ENCODE peak calls at places on chromosome 7, in nine cellular contexts. One of them, this sample, is unnamed.

GRCh38 chr7:130943336-130943901 is 209.4 kb upstream of the KLF14 start:
- DNase-seq in AG04449: peak
- DNase-seq in fibroblast of the aortic adventitia: peak
- DNase-seq in AG04450: peak
- DNase-seq in psoas muscle: no peak
- DNase-seq in Caco-2: no peak
- DNase-seq in brain microvascular endothelial cell: peak
- DNase-seq in upper lobe of right lung: no peak
- DNase-seq in ovary: no peak
- DNase-seq in this sample: peak

GRCh38 chr7:113087278-113087998 is 811 bp upstream of the GPR85 start:
- DNase-seq in AG04449: peak
- DNase-seq in upper lobe of right lung: no peak
- DNase-seq in AG04450: peak
- DNase-seq in ovary: no peak
- DNase-seq in Caco-2: no peak
- DNase-seq in psoas muscle: no peak
- DNase-seq in fibroblast of the aortic adventitia: peak
- DNase-seq in brain microvascular endothelial cell: peak
- DNase-seq in this sample: peak

GRCh38 chr7:105854516-105854915 is 21.9 kb downstream of the ATXN7L1 start:
- DNase-seq in AG04449: no peak
- DNase-seq in ovary: no peak
- DNase-seq in AG04450: no peak
- DNase-seq in brain microvascular endothelial cell: no peak
- DNase-seq in upper lobe of right lung: no peak
- DNase-seq in psoas muscle: no peak
- DNase-seq in Caco-2: no peak
- DNase-seq in fibroblast of the aortic adventitia: no peak
- DNase-seq in this sample: no peak

GRCh38 chr7:25369794-25370193 is 141.5 kb upstream of the NPVF start:
- DNase-seq in Caco-2: no peak
- DNase-seq in psoas muscle: peak
- DNase-seq in upper lobe of right lung: no peak
- DNase-seq in brain microvascular endothelial cell: no peak
- DNase-seq in fibroblast of the aortic adventitia: no peak
- DNase-seq in AG04450: no peak
- DNase-seq in AG04449: no peak
- DNase-seq in ovary: peak
- DNase-seq in this sample: no peak

GRCh38 chr7:76216683-76217082 is 15.0 kb downstream of the SRRM3 start:
- DNase-seq in AG04450: no peak
- DNase-seq in brain microvascular endothelial cell: no peak
- DNase-seq in AG04449: no peak
- DNase-seq in Caco-2: no peak
- DNase-seq in ovary: no peak
- DNase-seq in psoas muscle: no peak
- DNase-seq in fibroblast of the aortic adventitia: no peak
- DNase-seq in upper lobe of right lung: no peak
- DNase-seq in this sample: no peak

GRCh38 chr7:14717711-14718304 is 184.7 kb downstream of the DGKB start:
- DNase-seq in upper lobe of right lung: no peak
- DNase-seq in fibroblast of the aortic adventitia: peak
- DNase-seq in Caco-2: no peak
- DNase-seq in AG04450: no peak
- DNase-seq in AG04449: peak
- DNase-seq in brain microvascular endothelial cell: no peak
- DNase-seq in ovary: no peak
- DNase-seq in psoas muscle: no peak
- DNase-seq in this sample: peak

GRCh38 chr7:96321041-96321669 is 743 bp downstream of the SLC25A13 start:
- DNase-seq in upper lobe of right lung: peak
- DNase-seq in AG04449: no peak
- DNase-seq in psoas muscle: peak
- DNase-seq in ovary: peak
- DNase-seq in Caco-2: peak
- DNase-seq in fibroblast of the aortic adventitia: peak
- DNase-seq in brain microvascular endothelial cell: peak
- DNase-seq in AG04450: peak
- DNase-seq in this sample: peak

GRCh38 chr7:117875566-117875965 is 2.3 kb upstream of the CTTNBP2 start:
- DNase-seq in AG04450: no peak
- DNase-seq in Caco-2: peak
- DNase-seq in fibroblast of the aortic adventitia: no peak
- DNase-seq in AG04449: no peak
- DNase-seq in ovary: no peak
- DNase-seq in upper lobe of right lung: no peak
- DNase-seq in brain microvascular endothelial cell: peak
- DNase-seq in psoas muscle: no peak
- DNase-seq in this sample: peak

GRCh38 chr7:1159933-1160664 is at the start of gene ZFAND2A:
- DNase-seq in psoas muscle: peak
- DNase-seq in AG04449: peak
- DNase-seq in fibroblast of the aortic adventitia: peak
- DNase-seq in AG04450: peak
- DNase-seq in ovary: peak
- DNase-seq in Caco-2: peak
- DNase-seq in brain microvascular endothelial cell: peak
- DNase-seq in upper lobe of right lung: peak
- DNase-seq in this sample: peak

GRCh38 chr7:1154172-1154739 is 5.7 kb downstream of the ZFAND2A start:
- DNase-seq in AG04450: no peak
- DNase-seq in brain microvascular endothelial cell: no peak
- DNase-seq in AG04449: no peak
- DNase-seq in fibroblast of the aortic adventitia: no peak
- DNase-seq in psoas muscle: peak
- DNase-seq in upper lobe of right lung: no peak
- DNase-seq in Caco-2: no peak
- DNase-seq in ovary: no peak
- DNase-seq in this sample: no peak

GRCh38 chr7:1160665-1161010 is 642 bp upstream of the ZFAND2A start:
- DNase-seq in psoas muscle: peak
- DNase-seq in fibroblast of the aortic adventitia: peak
- DNase-seq in AG04450: no peak
- DNase-seq in brain microvascular endothelial cell: no peak
- DNase-seq in upper lobe of right lung: no peak
- DNase-seq in AG04449: no peak
- DNase-seq in Caco-2: no peak
- DNase-seq in ovary: no peak
- DNase-seq in this sample: no peak

GRCh38 chr7:1158203-1159126 is 1.5 kb downstream of the ZFAND2A start:
- DNase-seq in brain microvascular endothelial cell: no peak
- DNase-seq in psoas muscle: no peak
- DNase-seq in upper lobe of right lung: no peak
- DNase-seq in AG04449: no peak
- DNase-seq in ovary: no peak
- DNase-seq in AG04450: no peak
- DNase-seq in Caco-2: no peak
- DNase-seq in fibroblast of the aortic adventitia: no peak
- DNase-seq in this sample: no peak

DNA sequence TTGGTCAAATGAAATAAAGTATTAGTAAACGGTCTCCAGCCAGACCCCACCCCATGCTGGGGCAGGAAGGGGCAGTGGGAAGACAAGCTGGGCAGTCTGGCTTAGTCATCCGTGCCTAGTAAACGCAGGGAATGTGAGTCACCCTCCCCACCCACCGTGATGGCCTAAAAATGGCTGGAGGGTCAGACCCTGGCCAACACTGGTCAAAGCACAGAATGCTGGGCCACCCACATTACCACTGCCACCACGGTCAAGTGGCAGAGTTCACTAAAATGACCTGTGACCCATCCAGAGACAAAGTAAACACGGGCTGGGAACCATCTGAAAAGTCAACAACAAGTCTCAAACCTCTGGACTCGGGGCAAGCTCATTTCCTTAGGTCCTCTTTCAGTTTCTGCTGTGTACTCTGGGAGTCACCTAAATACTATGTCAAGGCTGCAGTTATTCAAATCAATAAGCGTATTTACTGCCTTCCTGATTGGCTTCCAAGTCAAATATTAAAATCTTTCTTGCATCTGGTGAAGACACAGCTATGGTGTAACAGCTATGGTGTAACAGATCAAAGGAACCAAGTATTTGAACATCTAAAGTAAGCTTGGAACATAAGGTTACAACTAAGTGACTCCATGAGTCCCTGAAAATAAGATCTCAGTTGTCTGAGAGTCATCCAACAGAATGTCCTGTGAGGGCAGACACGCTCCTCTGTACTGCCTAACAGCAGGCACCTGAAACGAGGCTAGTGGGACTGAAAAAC is 3.0 kb downstream of the ZFAND2A start:
- DNase-seq in fibroblast of the aortic adventitia: no peak
- DNase-seq in upper lobe of right lung: no peak
- DNase-seq in psoas muscle: peak
- DNase-seq in ovary: no peak
- DNase-seq in Caco-2: peak
- DNase-seq in AG04450: no peak
- DNase-seq in AG04449: no peak
- DNase-seq in brain microvascular endothelial cell: peak
- DNase-seq in this sample: peak
- H3K4me3 ChIP-seq in fibroblast of the aortic adventitia: no peak
- H3K4me3 ChIP-seq in upper lobe of right lung: no peak
- H3K4me3 ChIP-seq in psoas muscle: no peak
- H3K4me3 ChIP-seq in ovary: no peak
- H3K4me3 ChIP-seq in Caco-2: no peak
- H3K4me3 ChIP-seq in AG04450: no peak
- H3K4me3 ChIP-seq in AG04449: no peak
- H3K4me3 ChIP-seq in brain microvascular endothelial cell: no peak
- H3K4me3 ChIP-seq in this sample: no peak

DNA sequence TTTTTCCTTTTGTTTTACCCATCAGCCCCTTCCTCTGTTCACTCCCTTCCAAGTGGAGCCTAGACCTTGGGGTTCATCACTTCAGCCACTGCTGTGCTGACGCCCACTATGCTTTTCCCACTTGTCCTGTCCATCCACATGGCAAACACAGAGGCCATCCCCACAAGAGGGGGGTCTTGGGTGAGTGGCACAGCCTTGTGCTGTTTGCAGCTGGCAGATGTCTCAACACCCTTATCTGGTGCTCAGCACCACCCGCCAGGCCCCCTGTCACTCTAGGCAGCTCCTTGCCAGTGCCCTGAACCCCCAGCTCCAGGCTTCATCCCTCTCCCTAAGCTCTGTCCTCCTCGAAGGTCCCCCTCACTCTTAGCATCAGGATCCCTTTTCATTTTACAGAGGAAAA is 13.1 kb downstream of the BLVRA start:
- DNase-seq in brain microvascular endothelial cell: no peak
- DNase-seq in Caco-2: no peak
- DNase-seq in AG04450: no peak
- DNase-seq in ovary: no peak
- DNase-seq in fibroblast of the aortic adventitia: no peak
- DNase-seq in AG04449: no peak
- DNase-seq in psoas muscle: no peak
- DNase-seq in upper lobe of right lung: peak
- DNase-seq in this sample: no peak
- H3K4me3 ChIP-seq in brain microvascular endothelial cell: no peak
- H3K4me3 ChIP-seq in Caco-2: no peak
- H3K4me3 ChIP-seq in AG04450: no peak
- H3K4me3 ChIP-seq in ovary: no peak
- H3K4me3 ChIP-seq in fibroblast of the aortic adventitia: no peak
- H3K4me3 ChIP-seq in AG04449: no peak
- H3K4me3 ChIP-seq in psoas muscle: no peak
- H3K4me3 ChIP-seq in upper lobe of right lung: no peak
- H3K4me3 ChIP-seq in this sample: no peak

GRCh38 chr7:50307368-50308012 is 3.0 kb downstream of the IKZF1 start:
- DNase-seq in fibroblast of the aortic adventitia: no peak
- DNase-seq in brain microvascular endothelial cell: no peak
- DNase-seq in psoas muscle: no peak
- DNase-seq in AG04450: no peak
- DNase-seq in upper lobe of right lung: no peak
- DNase-seq in Caco-2: no peak
- DNase-seq in ovary: no peak
- DNase-seq in AG04449: no peak
- DNase-seq in this sample: no peak

GRCh38 chr7:50310361-50310760 is 5.8 kb downstream of the IKZF1 start:
- DNase-seq in psoas muscle: no peak
- DNase-seq in upper lobe of right lung: no peak
- DNase-seq in brain microvascular endothelial cell: no peak
- DNase-seq in fibroblast of the aortic adventitia: no peak
- DNase-seq in Caco-2: no peak
- DNase-seq in AG04449: no peak
- DNase-seq in AG04450: no peak
- DNase-seq in ovary: no peak
- DNase-seq in this sample: no peak

GRCh38 chr7:50308301-50309129 is 4.0 kb downstream of the IKZF1 start:
- DNase-seq in psoas muscle: no peak
- DNase-seq in Caco-2: no peak
- DNase-seq in AG04449: no peak
- DNase-seq in ovary: no peak
- DNase-seq in fibroblast of the aortic adventitia: no peak
- DNase-seq in upper lobe of right lung: no peak
- DNase-seq in brain microvascular endothelial cell: no peak
- DNase-seq in AG04450: no peak
- DNase-seq in this sample: no peak

GRCh38 chr7:50309130-50309478 is 4.6 kb downstream of the IKZF1 start:
- DNase-seq in brain microvascular endothelial cell: no peak
- DNase-seq in AG04450: no peak
- DNase-seq in Caco-2: no peak
- DNase-seq in AG04449: no peak
- DNase-seq in upper lobe of right lung: no peak
- DNase-seq in psoas muscle: no peak
- DNase-seq in ovary: no peak
- DNase-seq in fibroblast of the aortic adventitia: no peak
- DNase-seq in this sample: no peak

GRCh38 chr7:50309736-50310135 is 5.2 kb downstream of the IKZF1 start:
- DNase-seq in Caco-2: no peak
- DNase-seq in brain microvascular endothelial cell: no peak
- DNase-seq in AG04450: no peak
- DNase-seq in psoas muscle: no peak
- DNase-seq in AG04449: no peak
- DNase-seq in fibroblast of the aortic adventitia: no peak
- DNase-seq in ovary: no peak
- DNase-seq in upper lobe of right lung: no peak
- DNase-seq in this sample: no peak
- H3K4me3 ChIP-seq in Caco-2: no peak
- H3K4me3 ChIP-seq in brain microvascular endothelial cell: no peak
- H3K4me3 ChIP-seq in AG04450: no peak
- H3K4me3 ChIP-seq in psoas muscle: no peak
- H3K4me3 ChIP-seq in AG04449: no peak
- H3K4me3 ChIP-seq in fibroblast of the aortic adventitia: no peak
- H3K4me3 ChIP-seq in ovary: no peak
- H3K4me3 ChIP-seq in upper lobe of right lung: peak
- H3K4me3 ChIP-seq in this sample: no peak

DNA sequence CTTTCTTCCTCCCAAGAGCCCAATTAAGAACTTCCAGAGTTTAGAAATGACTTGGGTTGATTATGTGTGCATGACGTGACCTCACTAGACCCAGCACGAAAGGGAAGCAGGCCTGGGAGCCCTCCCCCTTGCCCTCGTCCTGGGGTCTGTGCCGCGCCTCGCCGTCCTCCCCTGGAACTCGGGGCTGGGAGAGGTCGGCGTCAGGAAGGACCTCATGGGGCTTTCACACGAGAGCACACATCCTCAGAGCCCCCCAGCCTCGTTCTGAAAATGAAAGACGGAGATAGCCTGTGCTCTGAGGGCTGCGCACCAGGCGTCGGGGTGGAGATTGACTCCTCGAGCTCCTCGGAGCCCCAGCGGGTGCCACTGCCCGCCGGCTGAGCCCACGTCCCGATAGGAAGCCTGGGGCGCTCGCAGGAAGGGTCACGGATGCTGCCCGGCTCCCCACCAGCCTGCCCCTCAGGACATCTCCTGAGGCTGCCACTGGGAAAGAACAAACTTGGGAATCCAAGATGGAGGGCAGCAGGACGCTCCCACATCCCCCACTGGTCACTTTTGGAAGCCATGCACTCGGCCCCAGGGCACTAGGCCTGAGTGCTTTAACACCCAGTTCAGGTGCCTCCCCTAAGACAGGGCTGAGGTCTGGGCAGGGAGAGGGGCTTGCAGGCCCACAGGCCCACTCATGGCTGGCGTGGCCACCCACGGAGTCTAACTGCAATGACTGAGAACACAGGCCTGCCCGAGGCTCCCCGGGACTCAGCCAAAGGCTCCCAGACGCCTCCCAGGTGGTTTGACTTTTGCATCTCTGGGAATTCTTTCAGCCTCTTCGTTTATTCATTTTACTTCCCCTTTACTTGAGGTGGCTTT is 37.6 kb downstream of the PTPRN2 start:
- DNase-seq in Caco-2: no peak
- DNase-seq in fibroblast of the aortic adventitia: no peak
- DNase-seq in AG04450: no peak
- DNase-seq in upper lobe of right lung: no peak
- DNase-seq in psoas muscle: no peak
- DNase-seq in brain microvascular endothelial cell: no peak
- DNase-seq in ovary: no peak
- DNase-seq in AG04449: no peak
- DNase-seq in this sample: no peak
- H3K4me3 ChIP-seq in Caco-2: no peak
- H3K4me3 ChIP-seq in fibroblast of the aortic adventitia: no peak
- H3K4me3 ChIP-seq in AG04450: no peak
- H3K4me3 ChIP-seq in upper lobe of right lung: peak
- H3K4me3 ChIP-seq in psoas muscle: peak
- H3K4me3 ChIP-seq in brain microvascular endothelial cell: no peak
- H3K4me3 ChIP-seq in ovary: no peak
- H3K4me3 ChIP-seq in AG04449: no peak
- H3K4me3 ChIP-seq in this sample: no peak

This sample was measured in astrocyte of the spinal cord.